ENCODE peak calls at places on chromosomes 2 and 18, in eight cellular contexts. C, X, V, D, E, H, J and P are unnamed samples.

GRCh38 chr18:10798727-10799435 is 273.1 kb downstream of the NAPG start:
- DNase-seq in C (peak; percentile 62), X (no peak), V (no peak), D (peak; percentile 68), E (no peak), H (no peak), J (no peak), P (no peak)

GRCh38 chr2:42812899-42813479 is 20.6 kb upstream of the HAAO start:
- DNase-seq in C (peak; percentile 52), X (no peak), V (no peak), D (peak; percentile 70), E (no peak), H (no peak), J (no peak), P (no peak)

GRCh38 chr2:79593237-79593867 is 80.5 kb downstream of the CTNNA2 start:
- DNase-seq in C (no peak), X (no peak), V (no peak), D (no peak), E (no peak), H (no peak), J (no peak), P (no peak)

GRCh38 chr2:104444840-104445239 is 409.1 kb upstream of the POU3F3 start:
- DNase-seq in C (no peak), X (no peak), V (no peak), D (no peak), E (no peak), H (no peak), J (no peak), P (no peak)

GRCh38 chr2:168194784-168195522 is 52.4 kb downstream of the STK39 start:
- DNase-seq in C (no peak), X (no peak), V (peak; percentile 65), D (no peak), E (no peak), H (no peak), J (no peak), P (no peak)

GRCh38 chr2:142796161-142796560 is 81.3 kb upstream of the KYNU start:
- DNase-seq in C (peak; percentile 7), X (no peak), V (no peak), D (no peak), E (no peak), H (no peak), J (no peak), P (no peak)

GRCh38 chr2:195861821-195862220 is 204.8 kb downstream of the SLC39A10 start:
- DNase-seq in C (peak; percentile 57), X (no peak), V (no peak), D (no peak), E (no peak), H (no peak), J (no peak), P (no peak)

GRCh38 chr2:111148925-111149324 is 28.2 kb downstream of the BCL2L11 start:
- DNase-seq in C (peak; percentile 46), X (no peak), V (no peak), D (peak; percentile 20), E (no peak), H (no peak), J (no peak), P (no peak)

GRCh38 chr2:38037325-38037724 is 38.6 kb downstream of the CYP1B1 start:
- DNase-seq in C (peak; percentile 33), X (no peak), V (no peak), D (no peak), E (no peak), H (no peak), J (no peak), P (no peak)

GRCh38 chr2:38038682-38039081 is 37.3 kb downstream of the CYP1B1 start:
- DNase-seq in C (no peak), X (no peak), V (no peak), D (no peak), E (no peak), H (no peak), J (no peak), P (no peak)

GRCh38 chr2:38037757-38038615 is 38.0 kb downstream of the CYP1B1 start:
- DNase-seq in C (peak; percentile 81), X (peak; percentile 19), V (peak; percentile 59), D (peak; percentile 92), E (no peak), H (no peak), J (peak; percentile 39), P (no peak)

GRCh38 chr2:38039511-38039910 is 36.4 kb downstream of the CYP1B1 start:
- DNase-seq in C (no peak), X (no peak), V (no peak), D (no peak), E (no peak), H (no peak), J (no peak), P (no peak)

DNA sequence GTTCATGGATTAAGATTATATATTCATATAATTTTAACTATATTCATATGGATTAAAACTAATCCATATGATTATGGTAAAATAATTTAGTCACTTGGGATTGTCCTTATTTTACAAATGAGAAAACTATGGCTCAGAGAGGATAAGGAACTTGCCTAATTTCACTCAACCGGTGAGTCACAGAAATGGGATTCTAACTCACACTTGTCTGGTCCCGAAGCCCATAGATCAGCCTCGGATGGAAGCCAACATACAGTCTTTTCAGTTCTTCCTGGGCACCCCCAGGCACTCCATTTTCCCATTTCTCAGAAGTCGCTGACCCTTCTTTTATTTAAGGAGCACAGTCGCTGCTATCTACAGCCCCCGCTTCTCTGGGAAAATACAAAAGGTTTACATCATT is 36.8 kb downstream of the CYP1B1 start:
- DNase-seq in C (peak; percentile 72), X (no peak), V (no peak), D (peak; percentile 60), E (no peak), H (no peak), J (no peak), P (no peak)
- TF ChIP-seq CTCF in C (no peak), X (no peak), V (no peak), D (no peak), E (no peak), H (no peak), J (no peak), P (no peak)

GRCh38 chr2:116952254-116952653 is 862.2 kb upstream of the DDX18 start:
- DNase-seq in C (no peak), X (no peak), V (no peak), D (no peak), E (no peak), H (no peak), J (no peak), P (no peak)
- TF ChIP-seq CTCF in C (no peak), X (peak; percentile 35), V (no peak), D (no peak), E (no peak), H (peak; percentile 42), J (no peak), P (peak; percentile 52)

GRCh38 chr2:241315183-241315878 is at the start of gene HDLBP:
- DNase-seq in C (peak; percentile 100), X (peak; percentile 100), V (peak; percentile 99), D (peak; percentile 100), E (peak; percentile 100), H (peak; percentile 100), J (peak; percentile 100), P (peak; percentile 100)
- TF ChIP-seq CTCF in C (no peak), X (no peak), V (peak; percentile 77), D (peak; percentile 32), E (peak; percentile 18), H (peak; percentile 44), J (peak; percentile 46), P (peak; percentile 39)

GRCh38 chr2:78175642-78176041 is 653.5 kb upstream of the LRRTM4 start:
- DNase-seq in C (no peak), X (no peak), V (no peak), D (no peak), E (no peak), H (no peak), J (no peak), P (no peak)
- TF ChIP-seq CTCF in C (no peak), X (no peak), V (no peak), D (no peak), E (no peak), H (no peak), J (no peak), P (no peak)

GRCh38 chr2:181457121-181457740 is at the start of gene ITGA4:
- DNase-seq in C (peak; percentile 83), X (peak; percentile 48), V (peak; percentile 82), D (peak; percentile 88), E (peak; percentile 61), H (peak; percentile 71), J (peak; percentile 44), P (peak; percentile 94)
- TF ChIP-seq CTCF in C (peak; percentile 36), X (no peak), V (peak; percentile 97), D (peak; percentile 70), E (peak; percentile 53), H (peak; percentile 84), J (peak; percentile 59), P (peak; percentile 94)

GRCh38 chr2:206354129-206354528 is 79.7 kb downstream of the ZDBF2 start:
- DNase-seq in C (no peak), X (no peak), V (no peak), D (no peak), E (no peak), H (no peak), J (no peak), P (no peak)

GRCh38 chr2:206349375-206349774 is 74.9 kb downstream of the ZDBF2 start:
- DNase-seq in C (no peak), X (no peak), V (no peak), D (no peak), E (no peak), H (no peak), J (no peak), P (no peak)

DNA sequence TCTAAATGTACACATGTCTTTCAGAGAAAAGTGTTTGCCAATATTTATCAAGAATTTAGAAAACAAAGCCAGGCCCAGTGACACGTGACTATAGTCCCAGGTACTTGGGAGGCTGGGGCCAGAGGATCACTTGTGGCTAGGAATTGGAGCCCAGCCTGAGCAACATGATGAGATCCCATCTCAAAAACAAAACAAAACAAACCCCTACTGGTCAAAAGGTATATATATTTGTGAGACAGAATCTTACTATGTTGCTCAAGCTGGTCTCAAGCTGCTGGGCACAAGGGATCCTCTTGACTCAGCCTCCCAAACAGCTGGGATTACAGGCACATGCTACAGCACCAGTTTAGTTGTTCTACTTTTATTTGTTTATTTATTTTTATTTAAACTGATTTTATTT is 79.2 kb downstream of the ZDBF2 start:
- DNase-seq in C (no peak), X (no peak), V (no peak), D (peak; percentile 7), E (no peak), H (no peak), J (no peak), P (no peak)
- TF ChIP-seq CTCF in C (no peak), X (no peak), V (no peak), D (peak; percentile 5), E (no peak), H (peak; percentile 18), J (no peak), P (no peak)